ENCODE peak calls at places on chromosomes 4 and X, in six cellular contexts. K, G, M, L, S and H are unnamed samples.

GRCh38 chr4:24382381-24382780 is 202.0 kb downstream of the DHX15 start:
- DNase-seq in L (no peak), G (no peak), S (peak; percentile 16), K (no peak), M (peak; percentile 76), H (no peak)

GRCh38 chr4:1375051-1375721 is 28.2 kb downstream of the UVSSA start:
- DNase-seq in K (no peak), S (no peak), L (no peak), G (no peak), M (no peak), H (no peak)

GRCh38 chrX:136694491-136695087 is 46.6 kb downstream of the CD40LG start:
- DNase-seq in S (peak; percentile 36), G (peak; percentile 49), K (no peak), L (peak; percentile 27), M (peak; percentile 79), H (no peak)

GRCh38 chrX:16892504-16893362 is 22.6 kb upstream of the RBBP7 start:
- DNase-seq in M (peak; percentile 70), G (peak; percentile 68), L (peak; percentile 54), S (peak; percentile 75), K (peak; percentile 33), H (peak; percentile 31)

GRCh38 chr4:87092389-87093141 is 127.9 kb downstream of the KLHL8 start:
- DNase-seq in G (peak; percentile 67), L (no peak), M (no peak), S (peak; percentile 76), K (no peak), H (no peak)

GRCh38 chrX:36961590-36961989 is 46.6 kb upstream of the FAM47C start:
- DNase-seq in K (no peak), M (no peak), L (no peak), G (no peak), S (peak; percentile 5), H (no peak)

GRCh38 chr4:67929447-67929846 is 33.8 kb downstream of the TMPRSS11A start:
- DNase-seq in S (peak; percentile 28), L (no peak), M (no peak), G (peak; percentile 37), K (no peak), H (no peak)

GRCh38 chr4:172892300-172892699 is 276.3 kb upstream of the GALNT7 start:
- DNase-seq in M (peak; percentile 57), G (peak; percentile 3), L (no peak), K (no peak), S (no peak), H (no peak)

GRCh38 chrX:149493567-149494562 is 11.2 kb downstream of the IDS start:
- DNase-seq in S (peak; percentile 16), M (no peak), K (no peak), L (no peak), G (no peak), H (no peak)

GRCh38 chr4:12791536-12791935 is 692.6 kb downstream of the RAB28 start:
- DNase-seq in M (no peak), L (no peak), S (peak; percentile 0), G (no peak), K (no peak), H (no peak)

GRCh38 chrX:115410731-115411435 is 121.4 kb downstream of the LUZP4 start:
- DNase-seq in M (no peak), L (no peak), G (no peak), S (peak; percentile 59), K (no peak), H (no peak)

GRCh38 chr4:16843831-16844508 is 54.5 kb downstream of the LDB2 start:
- DNase-seq in G (peak; percentile 87), S (peak; percentile 29), L (no peak), M (no peak), K (no peak), H (no peak)

GRCh38 chr4:73615613-73616012 is 4.6 kb downstream of the RASSF6 start:
- DNase-seq in M (no peak), G (no peak), S (no peak), L (no peak), K (no peak), H (no peak)

GRCh38 chrX:9033179-9033578 is 748 bp downstream of the FAM9B start:
- DNase-seq in K (no peak), G (no peak), S (no peak), L (no peak), M (no peak), H (no peak)

GRCh38 chr4:18033111-18034085 is 11.8 kb upstream of the LCORL start:
- DNase-seq in G (peak; percentile 87), S (no peak), L (no peak), K (no peak), M (no peak), H (no peak)

GRCh38 chrX:1581132-1581531 is 10.3 kb upstream of the AKAP17A start:
- DNase-seq in L (peak; percentile 67), G (no peak), M (peak; percentile 47), S (peak; percentile 66), K (peak; percentile 38), H (peak; percentile 39)

GRCh38 chr4:175125410-175126068 is 207.4 kb downstream of the ADAM29 start:
- DNase-seq in M (peak; percentile 11), L (no peak), S (no peak), G (no peak), K (no peak), H (no peak)

GRCh38 chr4:119795986-119796578 is 167.5 kb upstream of the PDE5A start:
- DNase-seq in S (no peak), K (no peak), L (no peak), M (no peak), G (peak; percentile 5), H (no peak)

GRCh38 chrX:31715675-31716074 is 643.8 kb upstream of the FTHL17 start:
- DNase-seq in L (no peak), K (no peak), G (no peak), S (no peak), M (no peak), H (no peak)

GRCh38 chr4:113823291-113823659 is 61.7 kb upstream of the CAMK2D start:
- DNase-seq in G (no peak), K (no peak), S (peak; percentile 20), L (no peak), M (peak; percentile 54), H (no peak)

GRCh38 chr4:158722291-158722916 is 792 bp downstream of the PPID start:
- DNase-seq in L (no peak), M (peak; percentile 8), S (peak; percentile 31), G (peak; percentile 10), K (no peak), H (no peak)

GRCh38 chr4:2837110-2837903 is 6.3 kb upstream of the ADD1 start:
- DNase-seq in G (no peak), L (no peak), S (no peak), K (no peak), M (no peak), H (no peak)

GRCh38 chr4:78478523-78478922 is 73.0 kb upstream of the ANXA3 start:
- DNase-seq in M (no peak), S (no peak), K (no peak), G (no peak), L (no peak), H (no peak)

GRCh38 chrX:80648023-80648422 is 161.7 kb downstream of the BRWD3 start:
- DNase-seq in K (no peak), G (peak; percentile 2), S (peak; percentile 11), M (no peak), L (no peak), H (no peak)

GRCh38 chr4:19807505-19807904 is 444.2 kb upstream of the SLIT2 start:
- DNase-seq in G (peak; percentile 36), L (no peak), K (no peak), M (no peak), S (peak; percentile 50), H (no peak)

GRCh38 chrX:35291013-35291412 is 348.4 kb downstream of the FAM47B start:
- DNase-seq in M (no peak), S (no peak), L (no peak), K (no peak), G (no peak), H (no peak)

GRCh38 chr4:26192921-26193894 is 127.6 kb upstream of the RBPJ start:
- DNase-seq in K (no peak), L (no peak), M (no peak), S (no peak), G (no peak), H (no peak)

GRCh38 chr4:180805101-180805500 is 1438.1 kb upstream of the TENM3 start:
- DNase-seq in M (peak; percentile 35), S (no peak), L (no peak), K (no peak), G (no peak), H (no peak)

GRCh38 chrX:110964761-110965160 is 131.2 kb upstream of the PAK3 start:
- DNase-seq in M (no peak), S (no peak), K (no peak), G (no peak), L (no peak), H (no peak)

GRCh38 chr4:130478406-130478805 is 1382.5 kb downstream of the C4orf33 start:
- DNase-seq in L (no peak), M (no peak), G (no peak), S (peak; percentile 14), K (no peak), H (no peak)

GRCh38 chrX:154091678-154092077 is 5.8 kb downstream of the MECP2 start:
- DNase-seq in S (no peak), K (no peak), L (no peak), G (no peak), M (no peak), H (no peak)

GRCh38 chr4:185682236-185682635 is 129.8 kb downstream of the SORBS2 start:
- DNase-seq in M (no peak), G (no peak), S (peak; percentile 65), K (no peak), L (no peak), H (no peak)

GRCh38 chr4:27194599-27194998 is 334.0 kb downstream of the STIM2 start:
- DNase-seq in K (no peak), S (no peak), G (no peak), M (no peak), L (no peak), H (no peak)

GRCh38 chrX:149462849-149463248 is 42.3 kb downstream of the IDS start:
- DNase-seq in G (peak; percentile 49), S (no peak), K (no peak), M (no peak), L (no peak), H (no peak)

GRCh38 chr4:3354455-3354811 is 61.6 kb downstream of the RGS12 start:
- DNase-seq in L (no peak), M (no peak), S (no peak), K (no peak), G (no peak), H (no peak)

GRCh38 chr4:44760142-44760898 is 34.0 kb upstream of the GNPDA2 start:
- DNase-seq in L (no peak), G (peak; percentile 22), M (peak; percentile 59), S (peak; percentile 28), K (no peak), H (no peak)

GRCh38 chr4:112063260-112063659 is 82.0 kb upstream of the FAM241A start:
- DNase-seq in M (no peak), K (no peak), G (no peak), L (no peak), S (peak; percentile 8), H (no peak)

GRCh38 chr4:146638801-146639351 is at the start of gene POU4F2:
- DNase-seq in L (no peak), K (no peak), M (no peak), G (no peak), S (no peak), H (no peak)